ENCODE peak calls at places on chromosomes 2 and 18, in four cellular contexts. One of them, this sample, is unnamed.

GRCh38 chr2:235005603-235006259 is 53.9 kb downstream of the SH3BP4 start:
- DNase-seq in neuronal stem cell: peak; percentile 65
- DNase-seq in mesenchymal stem cell: peak; percentile 76
- DNase-seq in H1: peak; percentile 77
- DNase-seq in this sample: peak; percentile 86

GRCh38 chr2:44578401-44579135 is 216.8 kb downstream of the CAMKMT start:
- DNase-seq in neuronal stem cell: no peak
- DNase-seq in mesenchymal stem cell: peak; percentile 81
- DNase-seq in H1: no peak
- DNase-seq in this sample: no peak

GRCh38 chr18:54983041-54983686 is 23.9 kb upstream of the CCDC68 start:
- DNase-seq in neuronal stem cell: peak; percentile 29
- DNase-seq in mesenchymal stem cell: peak; percentile 85
- DNase-seq in H1: no peak
- DNase-seq in this sample: no peak

GRCh38 chr2:188181035-188181434 is 110.6 kb upstream of the GULP1 start:
- DNase-seq in neuronal stem cell: no peak
- DNase-seq in mesenchymal stem cell: peak; percentile 19
- DNase-seq in H1: no peak
- DNase-seq in this sample: no peak

GRCh38 chr2:149538138-149538833 is 49.3 kb downstream of the MMADHC start:
- DNase-seq in neuronal stem cell: no peak
- DNase-seq in mesenchymal stem cell: no peak
- DNase-seq in H1: no peak
- DNase-seq in this sample: no peak

GRCh38 chr2:95312543-95313205 is 15.5 kb downstream of the KCNIP3 start:
- DNase-seq in neuronal stem cell: no peak
- DNase-seq in mesenchymal stem cell: no peak
- DNase-seq in H1: no peak
- DNase-seq in this sample: no peak

GRCh38 chr2:237715459-237715947 is 83.1 kb upstream of the RBM44 start:
- DNase-seq in neuronal stem cell: no peak
- DNase-seq in mesenchymal stem cell: no peak
- DNase-seq in H1: no peak
- DNase-seq in this sample: peak; percentile 24

GRCh38 chr2:8676191-8676914 is 5.5 kb upstream of the ID2 start:
- DNase-seq in neuronal stem cell: peak; percentile 9
- DNase-seq in mesenchymal stem cell: peak; percentile 79
- DNase-seq in H1: peak; percentile 69
- DNase-seq in this sample: peak; percentile 61

GRCh38 chr2:237591379-237591881 is 896 bp upstream of the RAB17 start:
- DNase-seq in neuronal stem cell: no peak
- DNase-seq in mesenchymal stem cell: no peak
- DNase-seq in H1: no peak
- DNase-seq in this sample: no peak

GRCh38 chr2:191230174-191230573 is 15.0 kb upstream of the MYO1B start:
- DNase-seq in neuronal stem cell: no peak
- DNase-seq in mesenchymal stem cell: peak; percentile 92
- DNase-seq in H1: no peak
- DNase-seq in this sample: no peak

GRCh38 chr2:54586062-54586982 is 130.2 kb downstream of the SPTBN1 start:
- DNase-seq in neuronal stem cell: no peak
- DNase-seq in mesenchymal stem cell: peak; percentile 57
- DNase-seq in H1: no peak
- DNase-seq in this sample: no peak

GRCh38 chr18:25284861-25285574 is 66.9 kb downstream of the ZNF521 start:
- DNase-seq in neuronal stem cell: no peak
- DNase-seq in mesenchymal stem cell: peak; percentile 77
- DNase-seq in H1: no peak
- DNase-seq in this sample: no peak

GRCh38 chr2:141439524-141439923 is 691.3 kb downstream of the LRP1B start:
- DNase-seq in neuronal stem cell: no peak
- DNase-seq in mesenchymal stem cell: peak; percentile 11
- DNase-seq in H1: no peak
- DNase-seq in this sample: no peak

GRCh38 chr2:151261240-151261976 is at the start of gene RBM43:
- DNase-seq in neuronal stem cell: peak; percentile 62
- DNase-seq in mesenchymal stem cell: peak; percentile 96
- DNase-seq in H1: peak; percentile 77
- DNase-seq in this sample: peak; percentile 78

GRCh38 chr18:60905699-60906098 is 427.5 kb upstream of the CDH20 start:
- DNase-seq in neuronal stem cell: no peak
- DNase-seq in mesenchymal stem cell: no peak
- DNase-seq in H1: no peak
- DNase-seq in this sample: no peak

GRCh38 chr18:11872479-11873136 is 21.4 kb downstream of the CHMP1B start:
- DNase-seq in neuronal stem cell: no peak
- DNase-seq in mesenchymal stem cell: no peak
- DNase-seq in H1: no peak
- DNase-seq in this sample: no peak

GRCh38 chr18:46071894-46072867 is at the start of gene PSTPIP2:
- DNase-seq in neuronal stem cell: peak; percentile 24
- DNase-seq in mesenchymal stem cell: peak; percentile 66
- DNase-seq in H1: peak; percentile 73
- DNase-seq in this sample: peak; percentile 49

GRCh38 chr2:72211777-72212515 is 64.3 kb upstream of the CYP26B1 start:
- DNase-seq in neuronal stem cell: no peak
- DNase-seq in mesenchymal stem cell: no peak
- DNase-seq in H1: no peak
- DNase-seq in this sample: no peak

GRCh38 chr2:220789961-220790360 is 782.1 kb downstream of the EPHA4 start:
- DNase-seq in neuronal stem cell: no peak
- DNase-seq in mesenchymal stem cell: peak; percentile 82
- DNase-seq in H1: no peak
- DNase-seq in this sample: no peak

GRCh38 chr2:29063056-29063455 is 11.3 kb downstream of the PCARE start:
- DNase-seq in neuronal stem cell: no peak
- DNase-seq in mesenchymal stem cell: no peak
- DNase-seq in H1: no peak
- DNase-seq in this sample: no peak

GRCh38 chr2:153474407-153474806 is 4.2 kb downstream of the RPRM start:
- DNase-seq in neuronal stem cell: no peak
- DNase-seq in mesenchymal stem cell: no peak
- DNase-seq in H1: no peak
- DNase-seq in this sample: no peak

GRCh38 chr2:198135481-198135934 is 331.1 kb downstream of the PLCL1 start:
- DNase-seq in neuronal stem cell: no peak
- DNase-seq in mesenchymal stem cell: no peak
- DNase-seq in H1: no peak
- DNase-seq in this sample: no peak

GRCh38 chr2:3600256-3600855 is 5.4 kb downstream of the COLEC11 start:
- DNase-seq in neuronal stem cell: no peak
- DNase-seq in mesenchymal stem cell: no peak
- DNase-seq in H1: no peak
- DNase-seq in this sample: no peak
- H3K23ac ChIP-seq in neuronal stem cell: no peak overlapping the region
- H3K23ac ChIP-seq in mesenchymal stem cell: no peak overlapping the region
- H3K23ac ChIP-seq in H1: no peak overlapping the region
- H3K23ac ChIP-seq in this sample: no peak overlapping the region

DNA sequence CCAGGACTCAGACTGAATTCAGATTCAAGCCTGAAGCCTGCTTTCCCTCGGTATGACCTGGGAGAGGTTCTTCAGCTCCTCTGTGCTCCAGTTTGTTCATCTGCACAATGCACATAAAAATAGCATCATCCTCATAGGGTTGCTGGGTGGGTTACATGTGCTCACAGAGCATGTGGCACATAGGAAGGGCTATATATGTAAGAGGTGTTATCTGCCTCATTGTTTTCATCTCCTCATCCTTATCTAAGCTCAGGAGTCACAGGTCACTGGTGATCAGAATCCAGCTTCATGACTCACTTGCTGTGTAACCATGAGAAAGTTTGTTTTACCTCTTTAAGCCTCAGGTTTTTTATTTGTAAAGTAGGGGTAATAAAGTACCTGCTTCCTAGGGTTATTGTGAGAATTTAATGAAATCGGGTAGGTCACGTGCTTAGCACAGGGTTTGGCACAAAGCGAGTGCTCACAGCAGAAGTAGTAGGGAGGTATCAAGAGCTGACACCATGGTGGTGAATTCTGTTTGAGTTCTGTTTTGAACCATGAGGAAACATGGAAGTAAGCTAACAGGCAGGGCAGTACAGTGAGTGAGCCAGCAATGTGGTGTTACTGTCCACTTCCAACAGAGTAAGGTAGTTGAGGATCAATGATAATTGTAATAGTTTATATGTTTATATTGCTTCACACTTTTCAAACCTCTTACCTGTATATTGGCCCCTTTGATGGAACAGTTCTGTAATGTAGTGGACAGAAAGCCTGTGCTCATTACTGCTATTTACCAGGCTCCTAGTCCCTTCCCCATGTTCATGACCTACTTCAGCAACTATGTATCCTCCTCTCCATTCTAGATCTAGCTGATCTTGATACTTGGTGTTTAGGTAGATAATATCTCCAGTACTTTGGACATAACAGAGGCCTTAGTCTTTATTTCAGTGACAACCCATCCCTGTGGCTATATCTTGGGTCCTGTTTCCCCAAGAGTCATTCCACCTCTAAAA is 141.4 kb upstream of the LTBP1 start:
- DNase-seq in neuronal stem cell: no peak
- DNase-seq in mesenchymal stem cell: peak; percentile 25
- DNase-seq in H1: no peak
- DNase-seq in this sample: no peak
- H2BK5ac ChIP-seq in neuronal stem cell: no peak overlapping the region
- H2BK5ac ChIP-seq in mesenchymal stem cell: no peak overlapping the region
- H2BK5ac ChIP-seq in H1: no peak overlapping the region
- H2BK5ac ChIP-seq in this sample: no peak overlapping the region

DNA sequence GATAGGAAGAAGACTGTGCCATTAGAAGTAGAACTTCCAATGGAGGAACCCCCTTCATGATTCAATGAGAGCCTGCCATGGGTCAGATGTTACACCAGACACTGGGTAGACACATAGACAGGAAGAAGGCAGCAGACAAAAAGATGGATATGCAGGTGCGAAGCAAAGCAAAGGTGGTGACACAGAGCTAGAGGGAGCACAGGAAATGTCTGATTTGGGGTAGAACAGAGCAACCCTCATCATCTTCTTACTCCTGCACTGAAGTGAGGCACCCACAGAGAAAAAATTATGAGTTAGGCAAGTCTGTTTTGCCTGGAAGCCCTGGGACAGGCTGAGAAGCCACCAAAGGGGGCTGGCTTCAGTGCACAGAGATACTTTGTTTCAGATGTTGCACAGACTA is 240.2 kb downstream of the ANAPC1 start:
- DNase-seq in neuronal stem cell: no peak
- DNase-seq in mesenchymal stem cell: no peak
- DNase-seq in H1: no peak
- DNase-seq in this sample: no peak
- H2BK12ac ChIP-seq in neuronal stem cell: no peak overlapping the region
- H2BK12ac ChIP-seq in mesenchymal stem cell: no peak overlapping the region
- H2BK12ac ChIP-seq in H1: no peak overlapping the region
- H2BK12ac ChIP-seq in this sample: no peak overlapping the region

DNA sequence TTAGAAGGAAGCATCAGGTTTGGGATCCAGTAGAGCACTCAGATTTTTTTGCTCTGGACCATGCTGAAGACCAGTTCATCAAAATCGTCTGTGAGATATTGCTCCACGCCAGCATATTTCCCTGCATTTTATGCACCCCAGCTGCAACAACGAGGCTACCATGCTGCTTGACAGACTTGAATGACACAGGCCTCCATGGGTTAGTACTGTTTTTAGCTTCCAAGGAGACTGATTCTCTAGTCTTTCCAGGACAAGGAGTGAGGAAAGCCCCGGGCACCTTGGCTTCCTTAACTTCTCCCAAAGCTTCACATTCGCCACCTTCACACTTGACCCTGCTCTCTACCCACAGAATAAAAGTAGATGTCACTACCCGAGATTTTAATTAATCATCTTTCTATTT is 17.5 kb downstream of the BOD1L2 start:
- DNase-seq in neuronal stem cell: no peak
- DNase-seq in mesenchymal stem cell: no peak
- DNase-seq in H1: peak; percentile 31
- DNase-seq in this sample: no peak
- H3K23ac ChIP-seq in neuronal stem cell: no peak overlapping the region
- H3K23ac ChIP-seq in mesenchymal stem cell: no peak overlapping the region
- H3K23ac ChIP-seq in H1: no peak overlapping the region
- H3K23ac ChIP-seq in this sample: no peak overlapping the region

GRCh38 chr2:118669639-118670038 is 177.8 kb downstream of the EN1 start:
- DNase-seq in neuronal stem cell: no peak
- DNase-seq in mesenchymal stem cell: no peak
- DNase-seq in H1: no peak
- DNase-seq in this sample: no peak
- H2BK5ac ChIP-seq in neuronal stem cell: no peak overlapping the region
- H2BK5ac ChIP-seq in mesenchymal stem cell: no peak overlapping the region
- H2BK5ac ChIP-seq in H1: no peak overlapping the region
- H2BK5ac ChIP-seq in this sample: no peak overlapping the region

DNA sequence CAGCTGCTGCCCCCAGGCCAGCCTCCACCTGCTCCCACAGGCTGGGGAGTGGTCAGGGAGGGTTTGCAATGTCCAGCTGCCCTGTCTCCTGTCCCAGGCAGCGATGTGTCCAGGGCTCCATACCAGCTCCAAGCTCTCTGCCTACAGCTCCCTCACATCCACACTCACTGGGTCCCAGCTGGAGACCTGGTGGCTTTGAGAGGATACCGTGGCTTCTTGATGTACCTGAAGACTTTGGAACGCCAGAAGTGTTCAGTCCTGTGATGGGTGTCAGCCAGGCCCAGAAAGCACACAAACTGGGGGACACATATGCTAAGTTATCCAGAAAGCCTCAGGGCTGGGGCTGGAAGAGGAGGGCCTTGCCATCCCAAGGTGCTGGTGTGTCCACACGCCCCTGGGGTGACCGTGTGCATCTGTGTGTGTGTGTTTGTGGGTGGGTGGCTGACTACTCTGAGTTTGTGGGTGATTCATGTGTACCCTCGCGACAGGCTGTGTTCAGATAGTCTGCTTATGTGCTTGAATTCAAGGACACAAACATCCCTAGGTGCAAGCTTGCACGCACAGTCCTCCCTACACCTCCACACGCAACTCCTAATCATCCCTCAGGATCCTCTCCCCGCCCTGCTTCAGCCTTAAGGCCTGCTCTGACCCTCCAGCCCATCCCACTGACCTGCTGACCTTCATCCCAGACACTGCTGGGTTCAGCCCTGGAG is 33.3 kb downstream of the ZFP36L2 start:
- DNase-seq in neuronal stem cell: no peak
- DNase-seq in mesenchymal stem cell: no peak
- DNase-seq in H1: no peak
- DNase-seq in this sample: no peak
- H2BK12ac ChIP-seq in neuronal stem cell: peak overlapping the region; percentile 11
- H2BK12ac ChIP-seq in mesenchymal stem cell: peak overlapping the region; percentile 70
- H2BK12ac ChIP-seq in H1: peak overlapping the region; percentile 81
- H2BK12ac ChIP-seq in this sample: no peak overlapping the region

DNA sequence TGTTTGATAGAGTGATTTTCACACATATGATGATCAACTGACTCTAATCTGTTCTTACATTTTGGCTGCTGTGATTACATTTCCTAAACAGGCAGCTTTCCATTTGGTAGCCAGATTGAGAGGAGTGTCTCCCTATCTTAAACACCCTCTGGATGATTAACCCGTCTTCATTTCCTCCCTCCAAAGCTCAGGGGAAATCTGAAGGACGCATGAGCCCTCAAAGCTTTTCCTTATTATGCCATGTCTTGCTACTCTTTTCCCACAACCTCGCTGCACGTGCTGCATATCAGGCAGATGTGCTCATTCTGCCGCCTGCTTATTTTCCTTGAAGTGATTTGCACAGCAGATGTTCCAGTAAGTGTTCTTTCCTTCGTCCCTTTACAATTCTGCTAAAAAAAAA is 837.4 kb downstream of the LRRTM4 start:
- DNase-seq in neuronal stem cell: no peak
- DNase-seq in mesenchymal stem cell: no peak
- DNase-seq in H1: no peak
- DNase-seq in this sample: no peak
- H3K23ac ChIP-seq in neuronal stem cell: no peak overlapping the region
- H3K23ac ChIP-seq in mesenchymal stem cell: no peak overlapping the region
- H3K23ac ChIP-seq in H1: no peak overlapping the region
- H3K23ac ChIP-seq in this sample: no peak overlapping the region

This sample was measured in H9.